ENCODE peak calls at places on chromosome 2, in five cellular contexts. One of them, this sample, is unnamed. For H3K4me1, the result is how much of the 10 kb centered on the place peaks cover.

GRCh38 chr2:128315122-128315828 is 3.4 kb downstream of the HS6ST1 start:
- DNase-seq in cardiac muscle cell: no peak
- DNase-seq in adipocyte: no peak
- DNase-seq in HepG2: no peak
- DNase-seq in heart right ventricle: no peak
- DNase-seq in this sample: no peak

GRCh38 chr2:200042944-200043343 is 87.6 kb downstream of the MAIP1 start:
- DNase-seq in heart right ventricle: no peak
- DNase-seq in HepG2: no peak
- DNase-seq in cardiac muscle cell: peak
- DNase-seq in adipocyte: peak
- DNase-seq in this sample: no peak

GRCh38 chr2:81545626-81546025 is 1241.1 kb upstream of the LRRTM1 start:
- DNase-seq in heart right ventricle: no peak
- DNase-seq in adipocyte: no peak
- DNase-seq in cardiac muscle cell: no peak
- DNase-seq in HepG2: no peak
- DNase-seq in this sample: no peak

GRCh38 chr2:115946891-115947290 is 1504.5 kb downstream of the DPP10 start:
- DNase-seq in cardiac muscle cell: no peak
- DNase-seq in HepG2: no peak
- DNase-seq in heart right ventricle: no peak
- DNase-seq in adipocyte: no peak
- DNase-seq in this sample: no peak

GRCh38 chr2:58532641-58533040 is 291.5 kb upstream of the FANCL start:
- DNase-seq in HepG2: no peak
- DNase-seq in heart right ventricle: no peak
- DNase-seq in cardiac muscle cell: no peak
- DNase-seq in adipocyte: no peak
- DNase-seq in this sample: no peak

GRCh38 chr2:235903803-235904637 is 264.2 kb downstream of the GBX2 start:
- DNase-seq in adipocyte: no peak
- DNase-seq in heart right ventricle: no peak
- DNase-seq in HepG2: no peak
- DNase-seq in cardiac muscle cell: no peak
- DNase-seq in this sample: no peak

GRCh38 chr2:69644506-69644979 is 1.0 kb upstream of the AAK1 start:
- DNase-seq in HepG2: no peak
- DNase-seq in cardiac muscle cell: no peak
- DNase-seq in adipocyte: no peak
- DNase-seq in heart right ventricle: no peak
- DNase-seq in this sample: no peak

GRCh38 chr2:190910341-190911136 is 29.9 kb downstream of the GLS start:
- DNase-seq in adipocyte: peak
- DNase-seq in HepG2: no peak
- DNase-seq in cardiac muscle cell: peak
- DNase-seq in heart right ventricle: no peak
- DNase-seq in this sample: no peak

GRCh38 chr2:113694438-113694837 is 62.0 kb downstream of the SLC35F5 start:
- DNase-seq in cardiac muscle cell: no peak
- DNase-seq in HepG2: no peak
- DNase-seq in adipocyte: no peak
- DNase-seq in heart right ventricle: no peak
- DNase-seq in this sample: no peak

GRCh38 chr2:159904565-159905281 is 106.7 kb upstream of the CD302 start:
- DNase-seq in cardiac muscle cell: peak
- DNase-seq in HepG2: no peak
- DNase-seq in heart right ventricle: peak
- DNase-seq in adipocyte: peak
- DNase-seq in this sample: peak

GRCh38 chr2:85827879-85828569 is 60.8 kb downstream of the ST3GAL5 start:
- DNase-seq in cardiac muscle cell: no peak
- DNase-seq in adipocyte: no peak
- DNase-seq in heart right ventricle: no peak
- DNase-seq in HepG2: no peak
- DNase-seq in this sample: no peak

GRCh38 chr2:149597050-149598013 is 9.8 kb upstream of the MMADHC start:
- DNase-seq in cardiac muscle cell: peak
- DNase-seq in HepG2: peak
- DNase-seq in heart right ventricle: peak
- DNase-seq in adipocyte: peak
- DNase-seq in this sample: peak

GRCh38 chr2:172285010-172285621 is 142.3 kb upstream of the ITGA6 start:
- DNase-seq in adipocyte: peak
- DNase-seq in heart right ventricle: peak
- DNase-seq in cardiac muscle cell: peak
- DNase-seq in HepG2: no peak
- DNase-seq in this sample: no peak

GRCh38 chr2:16726577-16726976 is 60.9 kb upstream of the CYRIA start:
- DNase-seq in HepG2: no peak
- DNase-seq in heart right ventricle: no peak
- DNase-seq in cardiac muscle cell: no peak
- DNase-seq in adipocyte: no peak
- DNase-seq in this sample: no peak

GRCh38 chr2:222656544-222657446 is 903 bp upstream of the FARSB start:
- DNase-seq in adipocyte: peak
- DNase-seq in cardiac muscle cell: peak
- DNase-seq in heart right ventricle: no peak
- DNase-seq in HepG2: no peak
- DNase-seq in this sample: no peak

GRCh38 chr2:174634130-174635014 is 36.8 kb upstream of the WIPF1 start:
- DNase-seq in adipocyte: no peak
- DNase-seq in HepG2: no peak
- DNase-seq in heart right ventricle: no peak
- DNase-seq in cardiac muscle cell: no peak
- DNase-seq in this sample: no peak

GRCh38 chr2:35784777-35785176 is 570.8 kb upstream of the CRIM1 start:
- DNase-seq in cardiac muscle cell: no peak
- DNase-seq in HepG2: no peak
- DNase-seq in heart right ventricle: no peak
- DNase-seq in adipocyte: no peak
- DNase-seq in this sample: no peak

GRCh38 chr2:105071379-105071778 is 33.5 kb downstream of the MRPS9 start:
- DNase-seq in cardiac muscle cell: no peak
- DNase-seq in HepG2: no peak
- DNase-seq in heart right ventricle: no peak
- DNase-seq in adipocyte: no peak
- DNase-seq in this sample: no peak

GRCh38 chr2:60499651-60500300 is 53.7 kb downstream of the BCL11A start:
- DNase-seq in HepG2: no peak
- DNase-seq in adipocyte: no peak
- DNase-seq in heart right ventricle: peak
- DNase-seq in cardiac muscle cell: no peak
- DNase-seq in this sample: peak

GRCh38 chr2:181077128-181077709 is 96.8 kb downstream of the UBE2E3 start:
- DNase-seq in HepG2: peak
- DNase-seq in adipocyte: peak
- DNase-seq in heart right ventricle: no peak
- DNase-seq in cardiac muscle cell: peak
- DNase-seq in this sample: no peak

GRCh38 chr2:241593271-241593670 is 34.7 kb downstream of the BOK start:
- DNase-seq in HepG2: no peak
- DNase-seq in heart right ventricle: no peak
- DNase-seq in adipocyte: no peak
- DNase-seq in cardiac muscle cell: no peak
- DNase-seq in this sample: no peak

GRCh38 chr2:8984152-8984551 is 19.3 kb downstream of the MBOAT2 start:
- DNase-seq in heart right ventricle: no peak
- DNase-seq in adipocyte: peak
- DNase-seq in HepG2: no peak
- DNase-seq in cardiac muscle cell: peak
- DNase-seq in this sample: no peak

GRCh38 chr2:121263996-121264715 is 20.8 kb downstream of the TFCP2L1 start:
- DNase-seq in cardiac muscle cell: no peak
- DNase-seq in HepG2: no peak
- DNase-seq in heart right ventricle: no peak
- DNase-seq in adipocyte: no peak
- DNase-seq in this sample: no peak

GRCh38 chr2:69638630-69639029 is 4.9 kb downstream of the AAK1 start:
- DNase-seq in cardiac muscle cell: no peak
- DNase-seq in HepG2: no peak
- DNase-seq in heart right ventricle: no peak
- DNase-seq in adipocyte: no peak
- DNase-seq in this sample: no peak

GRCh38 chr2:12075603-12076002 is 329.2 kb downstream of the LPIN1 start:
- DNase-seq in heart right ventricle: no peak
- DNase-seq in adipocyte: no peak
- DNase-seq in cardiac muscle cell: no peak
- DNase-seq in HepG2: no peak
- DNase-seq in this sample: no peak

GRCh38 chr2:187136646-187137045 is 287.7 kb upstream of the ZSWIM2 start:
- DNase-seq in adipocyte: no peak
- DNase-seq in heart right ventricle: peak
- DNase-seq in HepG2: no peak
- DNase-seq in cardiac muscle cell: peak
- DNase-seq in this sample: no peak

GRCh38 chr2:111227716-111228141 is 107.0 kb downstream of the BCL2L11 start:
- DNase-seq in cardiac muscle cell: peak
- DNase-seq in heart right ventricle: no peak
- DNase-seq in HepG2: peak
- DNase-seq in adipocyte: peak
- DNase-seq in this sample: no peak

GRCh38 chr2:112055833-112056625 is 960 bp downstream of the TMEM87B start:
- DNase-seq in heart right ventricle: peak
- DNase-seq in adipocyte: peak
- DNase-seq in HepG2: peak
- DNase-seq in cardiac muscle cell: peak
- DNase-seq in this sample: peak

GRCh38 chr2:177257471-177257870 is 7.1 kb downstream of the NFE2L2 start:
- DNase-seq in cardiac muscle cell: no peak
- DNase-seq in adipocyte: no peak
- DNase-seq in HepG2: no peak
- DNase-seq in heart right ventricle: no peak
- DNase-seq in this sample: no peak

GRCh38 chr2:177256695-177257094 is 7.8 kb downstream of the NFE2L2 start:
- DNase-seq in cardiac muscle cell: no peak
- DNase-seq in HepG2: no peak
- DNase-seq in adipocyte: no peak
- DNase-seq in heart right ventricle: no peak
- DNase-seq in this sample: no peak

GRCh38 chr2:177255227-177255601 is 9.3 kb downstream of the NFE2L2 start:
- DNase-seq in adipocyte: no peak
- DNase-seq in cardiac muscle cell: no peak
- DNase-seq in HepG2: no peak
- DNase-seq in heart right ventricle: no peak
- DNase-seq in this sample: no peak

GRCh38 chr2:177254433-177255226 is 9.9 kb downstream of the NFE2L2 start:
- DNase-seq in cardiac muscle cell: peak
- DNase-seq in adipocyte: peak
- DNase-seq in HepG2: peak
- DNase-seq in heart right ventricle: no peak
- DNase-seq in this sample: peak

GRCh38 chr2:177256026-177256425 is 8.5 kb downstream of the NFE2L2 start:
- DNase-seq in heart right ventricle: no peak
- DNase-seq in adipocyte: no peak
- DNase-seq in cardiac muscle cell: no peak
- DNase-seq in HepG2: no peak
- DNase-seq in this sample: no peak
- H3K4me1 ChIP-seq in heart right ventricle: half or more
- H3K4me1 ChIP-seq in adipocyte: half or more
- H3K4me1 ChIP-seq in cardiac muscle cell: under half
- H3K4me1 ChIP-seq in HepG2: half or more
- H3K4me1 ChIP-seq in this sample: half or more

DNA sequence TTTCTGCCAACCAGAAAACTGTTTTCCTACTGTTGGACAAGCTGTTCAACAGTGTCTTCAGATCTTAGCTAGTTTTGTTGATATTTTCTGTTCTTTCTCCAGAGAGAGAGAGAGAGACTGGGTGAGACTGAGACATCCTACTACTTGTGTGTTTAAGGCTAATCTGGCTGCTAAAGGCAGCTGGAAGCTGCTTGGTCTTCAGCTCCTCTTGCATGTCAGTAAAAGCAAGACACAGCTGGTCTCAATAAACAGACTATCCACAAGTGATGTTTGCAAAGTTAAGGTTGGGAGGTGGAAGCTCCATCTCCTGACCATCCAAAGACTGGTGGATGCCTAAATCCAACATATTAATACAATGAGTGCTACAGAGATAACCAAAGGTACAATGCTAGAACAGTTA is 17.8 kb downstream of the ERFE start:
- DNase-seq in heart right ventricle: no peak
- DNase-seq in HepG2: no peak
- DNase-seq in adipocyte: peak
- DNase-seq in cardiac muscle cell: no peak
- DNase-seq in this sample: no peak
- H3K4me1 ChIP-seq in heart right ventricle: under half
- H3K4me1 ChIP-seq in HepG2: under half
- H3K4me1 ChIP-seq in adipocyte: under half
- H3K4me1 ChIP-seq in cardiac muscle cell: under half
- H3K4me1 ChIP-seq in this sample: under half

DNA sequence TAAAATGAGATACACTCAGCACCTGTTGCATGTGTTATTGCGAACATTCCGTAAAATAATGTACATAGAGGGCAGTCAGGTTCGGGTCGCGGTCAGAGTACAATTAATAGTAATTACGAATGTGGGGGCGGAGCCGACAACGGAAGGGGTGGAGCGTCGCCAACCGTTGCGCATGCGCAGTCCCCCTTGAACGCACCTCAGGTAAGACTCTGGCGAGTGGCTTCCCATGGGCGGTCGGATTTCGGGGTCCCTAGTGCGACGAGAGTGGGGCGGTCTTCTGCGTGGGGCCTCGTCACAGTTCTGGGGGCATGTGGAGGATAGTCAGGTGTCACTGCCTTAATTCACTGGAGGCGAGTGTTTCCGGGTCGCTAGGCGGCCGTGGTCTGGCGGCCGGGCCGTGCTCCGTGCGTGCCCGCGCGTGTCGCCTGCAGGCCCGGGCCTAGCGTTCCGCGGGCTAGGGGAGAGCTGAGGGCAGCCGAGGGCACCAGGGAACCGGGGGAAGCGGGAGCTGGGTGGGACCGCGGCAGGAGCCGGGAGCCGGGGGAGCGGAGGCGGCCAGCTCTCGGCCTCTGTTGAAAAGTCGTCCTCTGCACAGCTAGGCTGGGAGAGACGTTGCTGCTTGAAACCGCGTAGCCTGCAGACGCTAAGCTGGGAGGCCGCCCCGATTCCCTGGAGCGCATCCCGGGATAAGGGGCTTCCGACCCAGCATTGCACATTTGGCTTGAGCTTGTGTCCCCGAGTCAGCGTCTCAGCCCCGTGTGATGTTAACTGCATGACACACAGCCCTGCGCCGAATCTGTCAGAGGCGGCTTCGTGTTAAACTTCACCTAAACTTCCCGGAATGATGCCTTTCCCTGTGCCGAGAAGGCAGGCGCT is at the start of gene CEBPZOS:
- DNase-seq in HepG2: peak
- DNase-seq in adipocyte: peak
- DNase-seq in heart right ventricle: peak
- DNase-seq in cardiac muscle cell: peak
- DNase-seq in this sample: peak
- H3K4me1 ChIP-seq in HepG2: under half
- H3K4me1 ChIP-seq in adipocyte: under half
- H3K4me1 ChIP-seq in heart right ventricle: under half
- H3K4me1 ChIP-seq in cardiac muscle cell: under half
- H3K4me1 ChIP-seq in this sample: under half

DNA sequence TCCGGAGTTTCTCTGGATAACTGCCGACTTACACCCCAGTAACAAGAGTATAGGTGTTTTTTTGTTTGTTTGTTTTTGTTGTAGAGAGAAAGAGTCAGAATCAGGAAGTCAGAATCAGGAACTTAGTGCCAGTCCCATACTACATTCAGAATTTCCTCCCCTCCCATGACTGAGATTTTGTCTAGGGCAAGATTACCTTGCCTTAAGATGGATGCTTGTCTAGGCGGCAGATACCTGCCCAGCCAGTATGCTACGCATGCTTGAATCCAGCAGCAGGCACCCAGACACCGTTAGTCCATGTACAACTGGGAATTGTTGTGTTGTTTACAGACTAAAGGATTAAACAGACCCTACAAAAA is 6.1 kb downstream of the XRCC5 start:
- DNase-seq in HepG2: no peak
- DNase-seq in heart right ventricle: no peak
- DNase-seq in cardiac muscle cell: peak
- DNase-seq in adipocyte: no peak
- DNase-seq in this sample: no peak
- H3K4me1 ChIP-seq in HepG2: half or more
- H3K4me1 ChIP-seq in heart right ventricle: under half
- H3K4me1 ChIP-seq in cardiac muscle cell: under half
- H3K4me1 ChIP-seq in adipocyte: half or more
- H3K4me1 ChIP-seq in this sample: under half